ENCODE peak calls at places on chromosomes 13 and 19, in six cellular contexts. Y is ascending aorta, N is fibroblast of mammary gland, Z is GM10248, M is prostate gland, O is tibial nerve. V is an unnamed sample.

GRCh38 chr13:23985846-23986245 is 88.5 kb upstream of the C1QTNF9B start:
- DNase-seq in Y (no peak), N (no peak), Z (no peak), M (no peak), O (no peak), V (no peak)

GRCh38 chr13:106796280-106797047 is 228.5 kb upstream of the ARGLU1 start:
- DNase-seq in Y (no peak), N (no peak), Z (no peak), M (no peak), O (no peak), V (no peak)

GRCh38 chr13:31638577-31638976 is 100.7 kb upstream of the RXFP2 start:
- DNase-seq in Y (no peak), N (peak; percentile 87), Z (no peak), M (no peak), O (no peak), V (peak; percentile 78)

GRCh38 chr13:114106991-114107685 is 25.3 kb downstream of the RASA3 start:
- DNase-seq in Y (no peak), N (no peak), Z (no peak), M (no peak), O (peak; percentile 12), V (no peak)

GRCh38 chr13:29563941-29564340 is 31.5 kb downstream of the SLC7A1 start:
- DNase-seq in Y (no peak), N (no peak), Z (no peak), M (no peak), O (no peak), V (no peak)

GRCh38 chr13:42398542-42398941 is 126.6 kb downstream of the AKAP11 start:
- DNase-seq in Y (no peak), N (no peak), Z (no peak), M (no peak), O (no peak), V (no peak)

GRCh38 chr13:114313061-114313860 is 1.0 kb upstream of the CHAMP1 start:
- DNase-seq in Y (no peak), N (peak; percentile 48), Z (peak; percentile 65), M (no peak), O (no peak), V (no peak)

GRCh38 chr19:30408734-30409301 is 36.6 kb downstream of the ZNF536 start:
- DNase-seq in Y (no peak), N (no peak), Z (no peak), M (no peak), O (no peak), V (no peak)

GRCh38 chr19:34034318-34034846 is 137.9 kb upstream of the LSM14A start:
- DNase-seq in Y (no peak), N (no peak), Z (no peak), M (peak; percentile 93), O (no peak), V (no peak)

GRCh38 chr13:19782049-19782726 is 557 bp downstream of the PSPC1 start:
- DNase-seq in Y (no peak), N (peak; percentile 40), Z (peak; percentile 42), M (peak; percentile 34), O (peak; percentile 19), V (peak; percentile 15)

GRCh38 chr19:49746206-49746958 is 16.7 kb downstream of the TSKS start:
- DNase-seq in Y (no peak), N (peak; percentile 83), Z (peak; percentile 38), M (no peak), O (no peak), V (no peak)

GRCh38 chr13:84896128-84896527 is 903.1 kb downstream of the SLITRK6 start:
- DNase-seq in Y (no peak), N (peak; percentile 65), Z (peak; percentile 35), M (no peak), O (no peak), V (peak; percentile 48)

GRCh38 chr13:105616313-105617075 is 919.0 kb downstream of the EFNB2 start:
- DNase-seq in Y (no peak), N (no peak), Z (no peak), M (no peak), O (no peak), V (no peak)

GRCh38 chr19:19385900-19386339 is 19.6 kb upstream of the GATAD2A start:
- DNase-seq in Y (no peak), N (no peak), Z (no peak), M (peak; percentile 26), O (no peak), V (peak; percentile 33)

GRCh38 chr19:46416077-46416709 is 2.8 kb upstream of the CCDC8 start:
- DNase-seq in Y (no peak), N (peak; percentile 81), Z (peak; percentile 57), M (peak; percentile 59), O (peak; percentile 58), V (peak; percentile 76)

GRCh38 chr19:38932425-38933179 is 1.9 kb downstream of the MRPS12 start:
- DNase-seq in Y (no peak), N (peak; percentile 57), Z (no peak), M (no peak), O (no peak), V (no peak)

GRCh38 chr19:17468302-17469091 is 1.8 kb upstream of the SLC27A1 start:
- DNase-seq in Y (no peak), N (no peak), Z (no peak), M (peak; percentile 72), O (peak; percentile 53), V (no peak)

GRCh38 chr19:20321139-20321656 is 154.2 kb downstream of the ZNF486 start:
- DNase-seq in Y (no peak), N (no peak), Z (no peak), M (peak; percentile 37), O (no peak), V (no peak)

GRCh38 chr19:42068756-42069571 is 1.0 kb downstream of the GRIK5 start:
- DNase-seq in Y (no peak), N (no peak), Z (no peak), M (no peak), O (no peak), V (no peak)

GRCh38 chr19:13884726-13885591 is 8.0 kb downstream of the NANOS3 start:
- DNase-seq in Y (no peak), N (no peak), Z (no peak), M (peak; percentile 49), O (peak; percentile 35), V (no peak)

GRCh38 chr19:13882419-13882795 is 5.5 kb downstream of the NANOS3 start:
- DNase-seq in Y (no peak), N (no peak), Z (no peak), M (no peak), O (no peak), V (no peak)

GRCh38 chr19:13881692-13882418 is 4.9 kb downstream of the NANOS3 start:
- DNase-seq in Y (no peak), N (peak; percentile 38), Z (peak; percentile 56), M (no peak), O (peak; percentile 46), V (peak; percentile 38)

GRCh38 chr19:13882841-13883240 is 5.9 kb downstream of the NANOS3 start:
- DNase-seq in Y (no peak), N (no peak), Z (no peak), M (no peak), O (no peak), V (no peak)

GRCh38 chr19:13883665-13884064 is 6.7 kb downstream of the NANOS3 start:
- DNase-seq in Y (no peak), N (no peak), Z (no peak), M (no peak), O (no peak), V (no peak)
- TF ChIP-seq CTCF in Y (no peak), N (peak; percentile 31), Z (no peak), M (no peak), O (no peak), V (peak; percentile 62)

DNA sequence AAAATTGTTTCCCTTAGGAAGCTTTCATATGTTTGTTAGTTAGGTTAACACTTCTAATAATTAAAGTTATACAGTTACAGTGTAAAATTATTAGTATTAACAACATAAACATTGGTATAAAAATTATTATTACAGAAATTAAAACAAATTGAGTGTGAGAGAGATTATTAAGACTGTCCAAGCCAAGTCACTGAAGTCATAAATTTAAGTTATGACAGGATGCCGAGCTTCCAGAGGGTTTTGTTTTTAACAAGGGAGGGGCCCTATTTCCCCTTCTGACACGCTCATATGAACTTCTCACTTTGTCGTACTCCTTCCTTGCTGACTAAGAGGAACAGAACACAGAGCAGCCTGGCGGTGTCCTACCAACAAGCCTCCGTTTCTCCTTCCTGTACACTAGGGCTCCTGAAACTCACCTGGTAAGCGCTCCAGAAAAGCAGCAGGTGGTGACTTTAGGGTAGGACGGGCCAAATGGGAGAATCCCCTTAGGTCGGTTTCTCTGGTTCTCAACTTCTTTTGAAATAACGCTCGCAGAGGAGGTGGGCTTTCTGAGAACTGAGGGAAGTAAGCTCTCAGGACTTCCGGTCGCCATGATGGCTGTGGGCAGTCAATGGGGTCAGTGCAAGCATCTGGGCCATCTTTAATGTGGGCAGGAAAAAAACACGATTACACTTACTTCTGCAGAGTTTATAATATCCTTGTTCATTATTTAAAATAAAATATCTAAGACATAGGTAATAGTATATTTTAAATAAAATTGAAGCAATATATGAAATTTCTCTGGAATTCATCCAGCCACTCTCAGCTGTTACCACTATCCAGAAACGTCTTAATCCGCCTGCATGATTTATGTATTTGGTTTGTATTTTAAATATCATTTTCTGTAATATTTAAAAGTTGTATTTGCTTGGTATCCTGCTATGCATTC is at the start of gene CARD8:
- DNase-seq in Y (peak; percentile 43), N (peak; percentile 90), Z (peak; percentile 72), M (peak; percentile 80), O (peak; percentile 35), V (peak; percentile 78)
- TF ChIP-seq CTCF in Y (no peak), N (peak; percentile 6), Z (no peak), M (peak; percentile 22), O (peak; percentile 29), V (peak; percentile 3)

DNA sequence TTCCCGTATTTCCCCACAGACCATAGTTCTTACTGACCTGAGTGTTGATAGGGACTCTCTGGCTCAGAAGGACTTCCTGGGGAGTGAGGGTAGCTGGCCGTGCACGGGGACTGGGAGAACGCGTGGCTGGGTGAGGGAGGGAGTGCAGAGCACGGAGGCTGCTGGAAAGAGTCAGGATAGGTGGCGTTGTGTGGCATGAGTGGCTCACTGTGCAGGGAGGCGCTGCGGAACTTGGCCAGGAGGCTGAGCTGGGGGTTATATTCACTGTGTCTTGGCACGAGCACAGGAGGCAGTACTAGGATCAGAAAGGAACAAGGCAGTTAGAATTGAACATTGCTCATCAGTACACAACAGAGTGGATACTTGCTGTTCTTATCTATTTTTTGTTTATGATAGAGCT is 47.4 kb downstream of the SMAD9 start:
- DNase-seq in Y (no peak), N (no peak), Z (no peak), M (peak; percentile 49), O (no peak), V (no peak)
- TF ChIP-seq CTCF in Y (no peak), N (no peak), Z (no peak), M (no peak), O (no peak), V (no peak)

GRCh38 chr13:112905086-112905485 is 63.9 kb upstream of the MCF2L start:
- DNase-seq in Y (no peak), N (no peak), Z (no peak), M (no peak), O (no peak), V (no peak)
- TF ChIP-seq CTCF in Y (no peak), N (no peak), Z (no peak), M (no peak), O (no peak), V (no peak)

DNA sequence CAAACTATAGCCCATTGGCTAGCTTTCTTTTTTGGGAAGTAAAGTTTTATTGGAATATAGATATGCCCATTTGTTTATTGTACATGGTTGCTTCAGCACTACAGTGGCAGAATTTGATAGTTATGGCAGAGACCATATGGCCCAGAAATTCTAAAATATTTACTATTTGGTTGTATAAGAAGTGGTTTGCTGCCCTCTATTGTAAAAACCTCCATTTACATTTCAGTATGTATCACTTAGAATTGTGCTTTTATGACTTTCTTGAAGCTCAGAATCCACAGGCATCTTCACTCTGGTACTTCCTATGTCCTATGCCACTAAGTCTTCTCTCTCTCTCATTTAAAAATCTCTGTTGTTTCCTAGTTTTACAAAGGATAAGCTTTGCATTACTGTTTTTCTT is 37.7 kb downstream of the DLEU7 start:
- DNase-seq in Y (no peak), N (peak; percentile 32), Z (no peak), M (no peak), O (no peak), V (no peak)
- TF ChIP-seq CTCF in Y (no peak), N (no peak), Z (no peak), M (no peak), O (no peak), V (peak; percentile 46)